ENCODE peak calls at places on chromosomes 3 and 15, in ten cellular contexts. V, K, X, N, L, M, T, I, Z and H are unnamed samples.

GRCh38 chr15:36029606-36030005 is 483.6 kb upstream of the DPH6 start:
- DNase-seq in V (no peak), K (no peak), X (no peak), N (no peak), L (no peak), M (no peak), T (no peak), I (no peak), Z (no peak), H (no peak)

GRCh38 chr15:76003364-76003763 is 8.9 kb downstream of the NRG4 start:
- DNase-seq in V (no peak), K (no peak), X (no peak), N (no peak), L (no peak), M (no peak), T (no peak), I (no peak), Z (no peak), H (no peak)

GRCh38 chr3:184560992-184561328 is 625 bp upstream of the EPHB3 start:
- DNase-seq in V (no peak), K (no peak), X (no peak), N (no peak), L (no peak), M (no peak), T (no peak), I (no peak), Z (no peak), H (no peak)

GRCh38 chr15:44137750-44138149 is 57.3 kb downstream of the FRMD5 start:
- DNase-seq in V (no peak), K (no peak), X (no peak), N (peak), L (no peak), M (no peak), T (no peak), I (no peak), Z (no peak), H (no peak)

GRCh38 chr3:45817788-45818523 is 21.6 kb upstream of the SLC6A20 start:
- DNase-seq in V (peak), K (no peak), X (no peak), N (no peak), L (no peak), M (peak), T (no peak), I (no peak), Z (no peak), H (peak)

GRCh38 chr3:18423401-18424212 is 1.5 kb downstream of the SATB1 start:
- DNase-seq in V (no peak), K (peak), X (no peak), N (peak), L (peak), M (no peak), T (no peak), I (peak), Z (no peak), H (peak)

GRCh38 chr3:125116311-125117069 is 60.7 kb upstream of the HEG1 start:
- DNase-seq in V (no peak), K (no peak), X (no peak), N (no peak), L (no peak), M (peak), T (peak), I (no peak), Z (no peak), H (no peak)

GRCh38 chr3:172713316-172713715 is 2.4 kb upstream of the NCEH1 start:
- DNase-seq in V (no peak), K (no peak), X (no peak), N (no peak), L (no peak), M (no peak), T (no peak), I (no peak), Z (no peak), H (no peak)

GRCh38 chr3:136938334-136938733 is 19.4 kb upstream of the IL20RB start:
- DNase-seq in V (no peak), K (no peak), X (no peak), N (no peak), L (no peak), M (no peak), T (no peak), I (no peak), Z (no peak), H (no peak)

GRCh38 chr3:136632625-136633081 is 119.5 kb downstream of the STAG1 start:
- DNase-seq in V (no peak), K (no peak), X (no peak), N (peak), L (no peak), M (no peak), T (no peak), I (no peak), Z (no peak), H (no peak)

GRCh38 chr3:45048244-45048643 is 22.1 kb downstream of the CLEC3B start:
- DNase-seq in V (no peak), K (no peak), X (no peak), N (no peak), L (no peak), M (no peak), T (no peak), I (no peak), Z (no peak), H (no peak)

GRCh38 chr15:69060744-69061143 is 46.2 kb downstream of the NOX5 start:
- DNase-seq in V (no peak), K (no peak), X (no peak), N (no peak), L (no peak), M (no peak), T (no peak), I (no peak), Z (no peak), H (no peak)

GRCh38 chr3:46565607-46566039 is 479 bp downstream of the LRRC2 start:
- DNase-seq in V (no peak), K (no peak), X (no peak), N (peak), L (no peak), M (no peak), T (no peak), I (peak), Z (no peak), H (peak)

GRCh38 chr15:75712668-75713337 is at the start of gene CSPG4:
- DNase-seq in V (no peak), K (peak), X (no peak), N (no peak), L (no peak), M (no peak), T (no peak), I (peak), Z (no peak), H (peak)

GRCh38 chr3:116339441-116340028 is 105.8 kb downstream of the LSAMP start:
- DNase-seq in V (peak), K (no peak), X (no peak), N (peak), L (no peak), M (no peak), T (no peak), I (no peak), Z (no peak), H (no peak)

GRCh38 chr3:160758929-160759577 is 3.0 kb downstream of the PPM1L start:
- DNase-seq in V (no peak), K (no peak), X (no peak), N (no peak), L (no peak), M (no peak), T (no peak), I (no peak), Z (no peak), H (no peak)

GRCh38 chr15:56537881-56538280 is 72.9 kb upstream of the MNS1 start:
- DNase-seq in V (no peak), K (peak), X (no peak), N (no peak), L (peak), M (no peak), T (no peak), I (no peak), Z (peak), H (peak)

GRCh38 chr3:138435840-138436239 is 1.4 kb downstream of the ESYT3 start:
- DNase-seq in V (no peak), K (no peak), X (no peak), N (no peak), L (no peak), M (no peak), T (no peak), I (no peak), Z (no peak), H (no peak)

GRCh38 chr3:181105636-181106035 is 116.1 kb upstream of the DNAJC19 start:
- DNase-seq in V (no peak), K (no peak), X (no peak), N (no peak), L (no peak), M (no peak), T (no peak), I (peak), Z (no peak), H (no peak)

GRCh38 chr3:195403841-195404408 is 38.9 kb downstream of the ACAP2 start:
- DNase-seq in V (no peak), K (no peak), X (no peak), N (no peak), L (no peak), M (no peak), T (no peak), I (no peak), Z (no peak), H (no peak)

GRCh38 chr3:158471639-158472294 is 99.2 kb upstream of the MLF1 start:
- DNase-seq in V (no peak), K (no peak), X (no peak), N (no peak), L (no peak), M (peak), T (no peak), I (no peak), Z (no peak), H (no peak)

GRCh38 chr3:195207731-195208130 is 63.2 kb downstream of the XXYLT1 start:
- DNase-seq in V (no peak), K (no peak), X (peak), N (peak), L (no peak), M (no peak), T (no peak), I (no peak), Z (no peak), H (no peak)

GRCh38 chr15:72141171-72142084 is 23.2 kb downstream of the SENP8 start:
- DNase-seq in V (no peak), K (no peak), X (peak), N (no peak), L (no peak), M (no peak), T (no peak), I (no peak), Z (no peak), H (no peak)

GRCh38 chr3:148708409-148708808 is 10.7 kb downstream of the AGTR1 start:
- DNase-seq in V (no peak), K (no peak), X (no peak), N (no peak), L (no peak), M (no peak), T (no peak), I (no peak), Z (no peak), H (no peak)

GRCh38 chr3:44805960-44806359 is 44.4 kb downstream of the KIF15 start:
- DNase-seq in V (no peak), K (no peak), X (no peak), N (no peak), L (no peak), M (no peak), T (no peak), I (no peak), Z (no peak), H (no peak)

GRCh38 chr3:122916580-122916979 is 111.0 kb downstream of the SEMA5B start:
- DNase-seq in V (no peak), K (peak), X (no peak), N (no peak), L (no peak), M (no peak), T (no peak), I (no peak), Z (no peak), H (no peak)

GRCh38 chr3:25536668-25537331 is 108.7 kb downstream of the RARB start:
- DNase-seq in V (no peak), K (no peak), X (peak), N (no peak), L (no peak), M (no peak), T (no peak), I (no peak), Z (no peak), H (no peak)

GRCh38 chr3:18987862-18988447 is 160.4 kb upstream of the KCNH8 start:
- DNase-seq in V (no peak), K (no peak), X (no peak), N (no peak), L (no peak), M (no peak), T (no peak), I (no peak), Z (no peak), H (no peak)

GRCh38 chr3:140719841-140720240 is 42.0 kb downstream of the TRIM42 start:
- DNase-seq in V (no peak), K (no peak), X (no peak), N (no peak), L (no peak), M (no peak), T (no peak), I (no peak), Z (no peak), H (no peak)
- H3K27ac ChIP-seq in V (no peak), K (no peak), X (no peak), N (no peak), L (no peak), M (no peak), T (peak), I (no peak), Z (no peak), H (no peak)

DNA sequence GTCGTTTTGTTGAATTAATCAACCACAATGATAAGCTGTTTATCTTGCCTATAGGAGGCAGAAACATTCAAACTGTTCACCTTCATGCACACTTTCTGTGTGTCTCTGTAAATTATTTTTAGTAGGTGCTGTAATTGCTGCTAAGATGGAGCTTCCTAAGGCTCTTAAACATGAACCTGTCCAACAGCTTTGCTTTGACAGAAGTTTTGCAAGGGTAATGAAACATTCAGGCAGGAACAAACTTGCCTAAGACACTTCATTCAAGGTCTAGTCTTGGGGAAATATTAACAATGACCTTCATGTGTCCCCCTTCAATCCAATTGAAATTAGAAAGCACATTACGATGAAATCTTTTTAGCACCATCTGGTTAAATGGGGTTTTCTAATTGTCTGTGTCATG is 156.1 kb downstream of the DIPK2A start:
- DNase-seq in V (no peak), K (no peak), X (no peak), N (no peak), L (no peak), M (peak), T (no peak), I (no peak), Z (no peak), H (no peak)
- H3K27ac ChIP-seq in V (no peak), K (no peak), X (no peak), N (no peak), L (no peak), M (no peak), T (peak), I (peak), Z (no peak), H (no peak)

GRCh38 chr3:16441306-16441898 is 72.1 kb downstream of the RFTN1 start:
- DNase-seq in V (no peak), K (no peak), X (no peak), N (no peak), L (no peak), M (no peak), T (no peak), I (no peak), Z (no peak), H (no peak)
- H3K27ac ChIP-seq in V (no peak), K (peak), X (peak), N (no peak), L (no peak), M (no peak), T (no peak), I (no peak), Z (no peak), H (peak)

GRCh38 chr3:14246414-14246813 is 67.8 kb downstream of the LSM3 start:
- DNase-seq in V (no peak), K (no peak), X (no peak), N (no peak), L (no peak), M (no peak), T (no peak), I (no peak), Z (no peak), H (no peak)

GRCh38 chr3:14248849-14249523 is 70.4 kb downstream of the LSM3 start:
- DNase-seq in V (no peak), K (no peak), X (no peak), N (no peak), L (no peak), M (no peak), T (no peak), I (no peak), Z (no peak), H (peak)

GRCh38 chr3:14245240-14245639 is 66.6 kb downstream of the LSM3 start:
- DNase-seq in V (no peak), K (no peak), X (no peak), N (no peak), L (no peak), M (no peak), T (no peak), I (no peak), Z (no peak), H (no peak)

GRCh38 chr3:14245822-14246221 is 67.2 kb downstream of the LSM3 start:
- DNase-seq in V (no peak), K (no peak), X (no peak), N (no peak), L (no peak), M (no peak), T (no peak), I (no peak), Z (no peak), H (no peak)

GRCh38 chr3:14248477-14248848 is 69.8 kb downstream of the LSM3 start:
- DNase-seq in V (no peak), K (no peak), X (no peak), N (no peak), L (no peak), M (no peak), T (no peak), I (no peak), Z (no peak), H (no peak)
- H3K27ac ChIP-seq in V (no peak), K (no peak), X (no peak), N (no peak), L (no peak), M (no peak), T (no peak), I (no peak), Z (no peak), H (no peak)

GRCh38 chr15:67573194-67573593 is 30.7 kb downstream of the MAP2K5 start:
- DNase-seq in V (no peak), K (no peak), X (no peak), N (no peak), L (no peak), M (no peak), T (no peak), I (no peak), Z (peak), H (no peak)

GRCh38 chr15:67569668-67570067 is 27.2 kb downstream of the MAP2K5 start:
- DNase-seq in V (no peak), K (no peak), X (no peak), N (no peak), L (no peak), M (no peak), T (no peak), I (no peak), Z (no peak), H (no peak)

GRCh38 chr15:67574981-67575632 is 32.6 kb downstream of the MAP2K5 start:
- DNase-seq in V (no peak), K (no peak), X (no peak), N (no peak), L (no peak), M (no peak), T (no peak), I (peak), Z (no peak), H (no peak)

GRCh38 chr15:67571643-67572415 is 29.3 kb downstream of the MAP2K5 start:
- DNase-seq in V (no peak), K (no peak), X (no peak), N (peak), L (no peak), M (no peak), T (no peak), I (no peak), Z (no peak), H (no peak)

DNA sequence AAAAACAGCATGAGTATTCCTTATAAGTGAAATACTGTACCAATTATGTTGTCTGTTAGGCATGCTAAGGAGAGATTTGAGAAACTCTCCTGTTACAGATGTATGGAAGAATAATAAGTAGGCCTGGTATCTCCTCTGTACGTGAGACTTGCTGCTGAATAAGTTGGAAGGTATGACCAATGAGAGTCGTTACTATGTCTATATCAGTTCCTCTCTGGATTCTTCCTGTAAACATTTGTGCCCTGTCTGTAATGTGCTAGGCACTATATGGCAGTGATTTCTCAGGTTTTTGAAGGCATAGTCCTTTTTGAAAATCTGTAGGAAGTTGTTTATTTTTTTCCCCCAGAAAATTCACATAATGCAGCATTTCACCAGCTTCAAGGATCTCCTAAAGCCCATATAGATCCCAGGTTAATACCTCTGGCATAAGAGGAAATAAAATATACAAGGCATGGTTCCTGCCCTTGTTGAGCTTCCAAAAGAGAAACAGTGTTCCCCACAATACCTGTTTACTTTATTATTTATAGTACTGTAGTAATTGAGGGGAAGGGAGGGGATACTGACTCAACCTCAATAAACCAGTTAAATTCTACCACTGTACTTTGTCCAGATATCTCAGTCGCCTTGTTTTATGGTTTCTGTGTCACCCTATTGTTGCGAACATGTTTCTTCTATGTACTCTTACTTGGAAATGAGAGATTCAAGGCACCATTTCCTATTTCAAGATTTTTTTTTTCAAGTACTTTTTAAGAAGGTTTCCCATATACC is 28.6 kb downstream of the MAP2K5 start:
- DNase-seq in V (no peak), K (no peak), X (no peak), N (no peak), L (no peak), M (no peak), T (no peak), I (no peak), Z (no peak), H (no peak)
- H3K27ac ChIP-seq in V (no peak), K (no peak), X (no peak), N (peak), L (no peak), M (no peak), T (no peak), I (no peak), Z (no peak), H (no peak)

DNA sequence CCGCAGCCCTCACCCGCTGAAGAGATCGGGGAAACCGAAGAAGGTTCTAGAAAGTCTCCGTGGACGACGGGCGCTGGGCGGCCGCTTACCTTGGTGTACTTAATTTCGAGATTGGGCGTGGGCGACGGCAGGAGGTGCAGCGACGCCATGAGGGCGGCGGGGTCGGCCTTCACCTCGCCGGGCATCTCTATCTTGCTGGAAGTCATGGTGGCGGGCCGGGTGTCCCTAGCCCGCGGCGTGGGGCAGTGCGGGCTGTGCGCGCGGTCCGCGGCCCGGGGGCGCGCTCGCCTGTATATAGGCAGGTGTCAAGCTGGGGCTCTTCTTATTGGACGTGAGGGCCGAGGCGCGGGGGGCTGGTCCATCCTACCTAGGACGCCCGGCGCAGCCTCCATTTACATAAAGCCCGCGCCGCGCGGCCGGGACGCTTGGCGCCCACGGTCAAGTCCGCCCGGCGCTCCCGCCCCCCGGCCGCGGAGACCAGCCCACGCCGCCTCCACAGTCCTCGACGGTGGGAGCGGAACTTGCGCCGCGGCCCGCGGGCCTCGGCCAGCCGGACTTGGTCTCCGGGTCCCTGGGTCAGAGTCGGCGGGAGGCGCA is at the start of gene ALDH1A2:
- DNase-seq in V (no peak), K (peak), X (no peak), N (no peak), L (no peak), M (no peak), T (no peak), I (peak), Z (no peak), H (peak)
- H3K27ac ChIP-seq in V (no peak), K (no peak), X (peak), N (no peak), L (no peak), M (no peak), T (peak), I (no peak), Z (no peak), H (no peak)